ENCODE peak calls at places on chromosomes 16 and 17, in nine cellular contexts. A is heart left ventricle, N is right lobe of liver, K is uterus, D is PC-9, Q is fibroblast of lung, M is ovary, Z is colonic mucosa, J is mucosa of descending colon. O is an unnamed sample. For H3K36me3, the result is how much of the 10 kb centered on the place peaks cover.

GRCh38 chr17:63181856-63182255 is 215.8 kb downstream of the TANC2 start:
- DNase-seq in K (no peak), J (no peak), Q (no peak), D (no peak), N (no peak), Z (no peak), A (no peak), M (no peak), O (no peak)

GRCh38 chr17:75498726-75499213 is 16.6 kb downstream of the CASKIN2 start:
- DNase-seq in N (no peak), M (peak), Z (no peak), D (no peak), J (no peak), Q (no peak), K (no peak), A (no peak), O (no peak)

GRCh38 chr17:50185724-50186545 is 15.5 kb downstream of the COL1A1 start:
- DNase-seq in A (no peak), Q (peak), D (no peak), J (no peak), N (no peak), Z (no peak), M (peak), K (no peak), O (no peak)

GRCh38 chr16:11101695-11102522 is 154.1 kb downstream of the SOCS1 start:
- DNase-seq in Q (peak), K (no peak), Z (no peak), A (no peak), D (no peak), M (no peak), N (no peak), J (no peak), O (no peak)

GRCh38 chr16:22075043-22075757 is 17.1 kb upstream of the VWA3A start:
- DNase-seq in Q (peak), D (no peak), Z (no peak), K (no peak), J (no peak), M (no peak), N (no peak), A (no peak), O (no peak)

GRCh38 chr17:21005803-21006202 is 37.0 kb downstream of the USP22 start:
- DNase-seq in J (no peak), M (no peak), N (no peak), Q (peak), K (no peak), A (no peak), Z (no peak), D (no peak), O (no peak)

GRCh38 chr17:7313028-7313889 is 1.9 kb downstream of the GPS2 start:
- DNase-seq in N (no peak), M (no peak), J (no peak), Q (no peak), K (no peak), D (peak), A (no peak), Z (no peak), O (no peak)

GRCh38 chr17:41917192-41917591 is 1.6 kb downstream of the ACLY start:
- DNase-seq in D (no peak), K (no peak), M (no peak), A (no peak), J (no peak), Z (peak), Q (peak), N (no peak), O (no peak)

GRCh38 chr17:4806420-4806769 is 557 bp upstream of the PLD2 start:
- DNase-seq in Q (no peak), A (no peak), K (no peak), N (no peak), D (peak), J (peak), M (no peak), Z (no peak), O (no peak)

GRCh38 chr17:29838961-29839360 is 91.1 kb downstream of the SSH2 start:
- DNase-seq in D (no peak), K (no peak), N (no peak), Z (no peak), A (peak), Q (peak), J (no peak), M (no peak), O (no peak)

GRCh38 chr16:8924214-8924613 is 39.5 kb downstream of the USP7 start:
- DNase-seq in A (peak), D (no peak), N (peak), Q (no peak), J (peak), Z (peak), K (no peak), M (no peak), O (no peak)

GRCh38 chr17:72591500-72592241 is 470.9 kb downstream of the SOX9 start:
- DNase-seq in D (peak), Q (peak), J (no peak), Z (peak), M (no peak), K (no peak), N (no peak), A (no peak), O (no peak)

GRCh38 chr16:56107944-56108583 is 83.2 kb upstream of the GNAO1 start:
- DNase-seq in K (no peak), N (no peak), D (no peak), A (no peak), M (no peak), Q (no peak), Z (no peak), J (no peak), O (no peak)

GRCh38 chr17:28219771-28220170 is 99.2 kb upstream of the TMEM97 start:
- DNase-seq in K (no peak), J (no peak), A (no peak), D (peak), M (no peak), Z (no peak), Q (no peak), N (no peak), O (no peak)

GRCh38 chr17:64024781-64025731 is 4.6 kb upstream of the ICAM2 start:
- DNase-seq in A (no peak), Z (peak), Q (peak), J (peak), D (no peak), N (no peak), M (peak), K (no peak), O (no peak)

GRCh38 chr17:76997981-76998531 is 129.9 kb downstream of the MGAT5B start:
- DNase-seq in D (no peak), J (peak), A (no peak), N (no peak), Z (no peak), K (no peak), Q (peak), M (no peak), O (no peak)

GRCh38 chr16:54694651-54695050 is 236.0 kb upstream of the IRX5 start:
- DNase-seq in Q (no peak), K (no peak), N (no peak), Z (no peak), J (no peak), D (no peak), A (no peak), M (no peak), O (no peak)

GRCh38 chr17:81523139-81524062 is 4.8 kb upstream of the FSCN2 start:
- DNase-seq in D (no peak), A (peak), Z (no peak), K (no peak), N (no peak), Q (no peak), M (peak), J (no peak), O (no peak)

GRCh38 chr16:11310997-11311561 is 29.9 kb upstream of the PRM1 start:
- DNase-seq in Z (no peak), J (no peak), D (no peak), N (no peak), M (no peak), K (no peak), Q (peak), A (no peak), O (no peak)

GRCh38 chr17:3002538-3003301 is 60.7 kb downstream of the OR1D5 start:
- DNase-seq in Q (no peak), J (peak), K (no peak), Z (peak), A (no peak), D (no peak), M (no peak), N (no peak), O (no peak)

GRCh38 chr16:82011199-82011641 is at the start of gene SDR42E1:
- DNase-seq in K (peak), Q (peak), M (peak), Z (peak), J (peak), N (peak), A (no peak), D (peak), O (no peak)

GRCh38 chr17:2405247-2405926 is 4.5 kb upstream of the MNT start:
- DNase-seq in M (no peak), N (no peak), J (no peak), Q (peak), A (peak), D (peak), K (no peak), Z (peak), O (no peak)

GRCh38 chr16:66603537-66604375 is 748 bp upstream of the CMTM3 start:
- DNase-seq in Z (peak), N (peak), M (peak), K (peak), J (peak), D (no peak), Q (peak), A (peak), O (no peak)

GRCh38 chr16:13923703-13924298 is 3.8 kb downstream of the ERCC4 start:
- DNase-seq in A (no peak), Q (peak), N (no peak), K (no peak), D (peak), M (no peak), Z (no peak), J (no peak), O (no peak)

GRCh38 chr17:55735784-55736405 is 13.2 kb upstream of the TMEM100 start:
- DNase-seq in Q (peak), D (no peak), J (peak), N (no peak), M (no peak), K (no peak), Z (peak), A (no peak), O (no peak)

GRCh38 chr17:29433551-29433950 is 43.4 kb downstream of the TAOK1 start:
- DNase-seq in N (no peak), A (no peak), M (no peak), K (no peak), Q (no peak), J (no peak), Z (no peak), D (no peak), O (no peak)

GRCh38 chr17:45320349-45320930 is 3.6 kb upstream of the MAP3K14 start:
- DNase-seq in Z (no peak), N (no peak), K (no peak), D (peak), M (no peak), Q (peak), A (no peak), J (no peak), O (no peak)

GRCh38 chr16:17346774-17347569 is 123.8 kb downstream of the XYLT1 start:
- DNase-seq in Q (no peak), D (no peak), Z (peak), N (no peak), J (peak), K (no peak), A (no peak), M (no peak), O (no peak)

GRCh38 chr17:67194134-67194533 is 50.9 kb downstream of the HELZ start:
- DNase-seq in Q (peak), Z (no peak), M (no peak), A (no peak), N (no peak), J (no peak), K (no peak), D (no peak), O (peak)

GRCh38 chr16:11049396-11050059 is 105.2 kb downstream of the CLEC16A start:
- DNase-seq in D (peak), K (no peak), Z (no peak), J (no peak), A (no peak), Q (no peak), M (no peak), N (no peak), O (no peak)

GRCh38 chr17:78541488-78542237 is 35.5 kb downstream of the DNAH17 start:
- DNase-seq in M (no peak), Z (no peak), N (no peak), K (no peak), D (peak), A (peak), Q (peak), J (no peak), O (no peak)

GRCh38 chr16:50001144-50001543 is 23.9 kb upstream of the CNEP1R1 start:
- DNase-seq in D (no peak), Q (no peak), N (no peak), M (no peak), J (no peak), A (no peak), K (no peak), Z (no peak), O (no peak)

GRCh38 chr17:77049440-77049839 is 91.3 kb upstream of the SEC14L1 start:
- DNase-seq in K (no peak), A (peak), N (no peak), J (no peak), M (no peak), D (no peak), Q (peak), Z (no peak), O (no peak)

DNA sequence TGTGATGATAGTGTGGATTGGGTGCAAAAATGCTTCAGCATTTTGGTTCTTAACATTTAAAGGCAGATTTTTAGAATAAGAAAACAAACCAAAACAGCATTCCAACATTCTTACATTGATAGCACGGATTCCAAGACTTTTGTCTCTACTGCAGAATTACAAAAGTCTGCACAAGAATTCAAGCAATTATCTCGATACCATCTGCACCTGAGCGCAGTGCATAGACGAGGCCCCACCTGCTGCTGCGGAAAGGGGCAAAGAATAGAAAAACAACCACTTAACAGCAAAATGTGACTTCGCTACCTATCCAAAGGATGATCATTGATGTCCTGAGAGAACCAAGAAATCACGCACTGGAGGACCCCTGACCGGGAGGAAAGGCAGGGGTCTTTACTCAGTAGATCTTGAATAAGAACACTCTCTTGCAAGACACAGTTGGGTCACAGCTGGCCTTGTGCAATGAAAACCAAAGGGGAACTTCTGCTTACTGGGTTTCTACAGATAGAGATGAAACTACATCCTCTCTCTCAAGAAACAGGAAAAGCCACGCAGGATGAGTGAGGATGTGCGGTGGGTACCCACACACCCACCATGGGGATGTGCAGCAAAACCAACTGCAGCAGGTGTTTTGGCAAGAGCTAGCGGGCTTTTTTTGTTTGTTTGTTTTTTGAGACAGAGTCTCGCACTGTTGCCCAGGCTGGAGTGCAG is 147.4 kb upstream of the RPH3AL start:
- DNase-seq in M (no peak), K (no peak), J (no peak), Z (no peak), D (no peak), Q (no peak), N (no peak), A (peak), O (no peak)
- H3K4me3 ChIP-seq in M (no peak), K (no peak), J (no peak), Z (no peak), D (no peak), Q (no peak), N (no peak), A (no peak), O (no peak)

GRCh38 chr17:43217614-43218087 is 6.0 kb downstream of the TMEM106A start:
- DNase-seq in J (no peak), N (no peak), A (no peak), M (no peak), Q (no peak), Z (no peak), D (no peak), K (no peak), O (no peak)

GRCh38 chr17:43216369-43216761 is 4.7 kb downstream of the TMEM106A start:
- DNase-seq in A (no peak), M (no peak), Q (no peak), N (no peak), J (no peak), D (no peak), Z (no peak), K (no peak), O (no peak)

GRCh38 chr17:43213545-43213944 is 1.9 kb downstream of the TMEM106A start:
- DNase-seq in N (peak), Q (no peak), A (no peak), K (no peak), D (no peak), J (peak), Z (peak), M (no peak), O (no peak)

GRCh38 chr17:43216762-43217613 is 5.3 kb downstream of the TMEM106A start:
- DNase-seq in Q (no peak), D (no peak), A (no peak), N (no peak), Z (no peak), K (no peak), J (no peak), M (no peak), O (no peak)

GRCh38 chr17:43215341-43215740 is 3.7 kb downstream of the TMEM106A start:
- DNase-seq in Q (no peak), A (no peak), N (no peak), Z (no peak), J (no peak), D (no peak), K (no peak), M (no peak), O (no peak)
- TF ChIP-seq CTCF in Q (no peak), A (no peak), N (no peak), Z (no peak), J (no peak), D (no peak), K (no peak), M (no peak), O (no peak)

GRCh38 chr16:70152578-70153302 is 20.8 kb upstream of the CLEC18C start:
- DNase-seq in M (no peak), K (no peak), J (peak), A (no peak), D (no peak), Z (no peak), N (peak), Q (no peak), O (no peak)

GRCh38 chr16:70151391-70151790 is 22.2 kb upstream of the CLEC18C start:
- DNase-seq in Q (no peak), D (no peak), Z (no peak), N (no peak), M (no peak), K (no peak), A (no peak), J (no peak), O (no peak)

GRCh38 chr16:70156207-70156978 is 17.2 kb upstream of the CLEC18C start:
- DNase-seq in J (no peak), D (no peak), Z (no peak), M (no peak), K (no peak), N (no peak), A (no peak), Q (no peak), O (no peak)

GRCh38 chr16:70157105-70157476 is 16.5 kb upstream of the CLEC18C start:
- DNase-seq in Q (no peak), K (no peak), Z (peak), J (no peak), N (no peak), D (no peak), A (no peak), M (no peak), O (no peak)

DNA sequence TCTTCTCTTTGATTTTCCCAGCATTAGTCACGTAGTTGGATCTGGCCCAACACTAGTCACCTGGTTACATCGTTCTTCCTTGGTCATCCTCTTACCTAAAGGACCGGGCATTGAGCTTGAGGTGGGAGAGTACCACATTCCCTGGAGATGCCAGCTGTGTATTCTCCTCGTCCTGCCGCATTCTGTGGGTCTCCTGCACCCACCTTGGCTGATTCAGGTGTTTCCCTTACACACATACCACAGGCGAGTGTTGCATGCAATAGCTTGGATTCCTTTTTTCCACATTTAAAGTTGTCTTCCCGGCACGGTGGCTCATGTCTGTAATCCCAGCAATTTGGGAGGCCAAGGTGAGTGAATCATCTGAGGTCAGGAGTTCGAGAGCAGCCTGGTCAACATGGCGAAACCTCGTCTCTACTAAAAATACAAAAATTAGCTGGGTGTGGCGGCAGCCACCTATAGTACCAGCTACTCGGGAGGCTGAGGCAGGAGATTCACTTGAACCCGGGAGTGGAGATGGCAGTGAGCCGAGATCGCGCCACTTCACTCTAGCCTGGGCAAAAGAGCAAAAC is 21.6 kb upstream of the CLEC18C start:
- DNase-seq in D (peak), K (no peak), A (no peak), Q (peak), M (no peak), J (no peak), N (no peak), Z (peak), O (no peak)
- H3K36me3 ChIP-seq in D (under half), K (under half), A (half or more), Q (under half), M (under half), J (under half), N (under half), Z (under half), O (under half)

DNA sequence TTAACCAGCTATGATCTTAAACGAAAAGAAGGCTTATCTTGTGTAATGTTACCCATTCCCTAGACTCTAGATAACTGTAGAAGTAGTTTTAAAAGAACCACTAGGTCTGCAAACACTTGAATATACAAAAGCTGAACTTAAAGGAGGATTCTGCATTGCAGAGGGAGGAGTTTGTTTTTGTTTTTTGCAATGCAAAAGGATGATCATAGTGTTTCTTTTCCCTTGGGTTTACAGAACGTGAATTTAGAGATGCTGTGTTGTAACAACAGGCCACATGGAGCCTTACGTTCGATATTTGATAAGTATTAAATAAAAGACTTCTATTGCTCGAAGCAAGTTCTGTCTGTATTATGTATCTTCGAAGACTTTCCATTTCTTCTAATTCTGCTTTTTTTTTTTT is 77.6 kb downstream of the CHD9 start:
- DNase-seq in M (no peak), K (no peak), N (no peak), A (no peak), Z (no peak), J (no peak), Q (no peak), D (no peak), O (no peak)
- H3K4me3 ChIP-seq in M (no peak), K (no peak), N (peak), A (peak), Z (peak), J (no peak), Q (peak), D (peak), O (no peak)

GRCh38 chr16:89489040-89489721 is 1.2 kb downstream of the ANKRD11 start:
- DNase-seq in Z (peak), J (peak), K (peak), A (peak), Q (peak), N (peak), D (peak), M (peak), O (peak)
- TF ChIP-seq CTCF in Z (no peak), J (no peak), K (no peak), A (no peak), Q (peak), N (no peak), D (no peak), M (no peak), O (no peak)

O was measured in kidney epithelial cell.